ENCODE peak calls at places on chromosomes 4 and X, in five cellular contexts. G is GM23338, X is breast epithelium, I is stomach, W is spleen. D is an unnamed sample.

GRCh38 chr4:82201303-82201702 is 172.5 kb downstream of the HNRNPD start:
- DNase-seq in G (no peak), X (no peak), I (peak; percentile 42), W (no peak), D (no peak)

GRCh38 chr4:89307446-89308160 is at the start of gene GPRIN3:
- DNase-seq in G (peak; percentile 76), X (no peak), I (peak; percentile 61), W (peak; percentile 92), D (no peak)

GRCh38 chrX:155632424-155633100 is 19.8 kb upstream of the TMLHE start:
- DNase-seq in G (no peak), X (no peak), I (no peak), W (no peak), D (no peak)

GRCh38 chr4:148442830-148443549 is 776 bp upstream of the NR3C2 start:
- DNase-seq in G (no peak), X (no peak), I (no peak), W (peak; percentile 90), D (no peak)

GRCh38 chr4:107721436-107722090 is 1.5 kb upstream of the PAPSS1 start:
- DNase-seq in G (peak; percentile 57), X (no peak), I (no peak), W (peak; percentile 90), D (no peak)

GRCh38 chr4:74501579-74501978 is 56.6 kb downstream of the AREG start:
- DNase-seq in G (no peak), X (no peak), I (no peak), W (no peak), D (no peak)

GRCh38 chr4:37490391-37491347 is 195.5 kb downstream of the RELL1 start:
- DNase-seq in G (no peak), X (no peak), I (no peak), W (no peak), D (no peak)

GRCh38 chr4:151226004-151226932 is 50.7 kb upstream of the PRSS48 start:
- DNase-seq in G (no peak), X (no peak), I (no peak), W (no peak), D (peak; percentile 70)

GRCh38 chrX:101079223-101079622 is 544 bp downstream of the TMEM35A start:
- DNase-seq in G (peak; percentile 17), X (no peak), I (no peak), W (no peak), D (no peak)

GRCh38 chr4:7020856-7021255 is 22.3 kb upstream of the TADA2B start:
- DNase-seq in G (no peak), X (no peak), I (no peak), W (peak; percentile 31), D (no peak)

GRCh38 chrX:45524296-45524695 is 323.6 kb upstream of the DIPK2B start:
- DNase-seq in G (no peak), X (no peak), I (no peak), W (no peak), D (no peak)

GRCh38 chr4:6767341-6767724 is 15.2 kb upstream of the KIAA0232 start:
- DNase-seq in G (no peak), X (no peak), I (no peak), W (no peak), D (no peak)

GRCh38 chr4:53043096-53043495 is 181.0 kb downstream of the RASL11B start:
- DNase-seq in G (no peak), X (no peak), I (no peak), W (no peak), D (no peak)

GRCh38 chr4:78441786-78442185 is 109.8 kb upstream of the ANXA3 start:
- DNase-seq in G (no peak), X (no peak), I (no peak), W (no peak), D (no peak)

GRCh38 chr4:92234393-92235176 is 69.2 kb upstream of the GRID2 start:
- DNase-seq in G (no peak), X (no peak), I (no peak), W (no peak), D (peak; percentile 45)

GRCh38 chr4:82905205-82905604 is 4.7 kb downstream of the THAP9 start:
- DNase-seq in G (no peak), X (no peak), I (no peak), W (no peak), D (no peak)

GRCh38 chrX:141341743-141342142 is 99.4 kb upstream of the SPANXC start:
- DNase-seq in G (no peak), X (no peak), I (no peak), W (no peak), D (no peak)

GRCh38 chrX:102155806-102156179 is at the start of gene BEX5:
- DNase-seq in G (peak; percentile 84), X (peak; percentile 63), I (peak; percentile 72), W (peak; percentile 83), D (no peak)

GRCh38 chrX:15298780-15299179 is 16.7 kb downstream of the ASB11 start:
- DNase-seq in G (no peak), X (no peak), I (no peak), W (no peak), D (no peak)

GRCh38 chr4:11548529-11549176 is 120.0 kb upstream of the HS3ST1 start:
- DNase-seq in G (no peak), X (no peak), I (no peak), W (no peak), D (no peak)

GRCh38 chr4:80249144-80249543 is 17.3 kb upstream of the FGF5 start:
- DNase-seq in G (no peak), X (no peak), I (no peak), W (no peak), D (no peak)

GRCh38 chrX:15930585-15930984 is 76.0 kb upstream of the AP1S2 start:
- DNase-seq in G (peak; percentile 64), X (no peak), I (no peak), W (no peak), D (no peak)

GRCh38 chrX:109875831-109876230 is 127.1 kb upstream of the TMEM164 start:
- DNase-seq in G (no peak), X (no peak), I (no peak), W (no peak), D (no peak)

GRCh38 chrX:109886122-109886761 is 116.7 kb upstream of the TMEM164 start:
- DNase-seq in G (peak; percentile 58), X (no peak), I (peak; percentile 52), W (no peak), D (peak; percentile 51)

GRCh38 chrX:109879991-109880390 is 122.9 kb upstream of the TMEM164 start:
- DNase-seq in G (no peak), X (no peak), I (no peak), W (no peak), D (no peak)

DNA sequence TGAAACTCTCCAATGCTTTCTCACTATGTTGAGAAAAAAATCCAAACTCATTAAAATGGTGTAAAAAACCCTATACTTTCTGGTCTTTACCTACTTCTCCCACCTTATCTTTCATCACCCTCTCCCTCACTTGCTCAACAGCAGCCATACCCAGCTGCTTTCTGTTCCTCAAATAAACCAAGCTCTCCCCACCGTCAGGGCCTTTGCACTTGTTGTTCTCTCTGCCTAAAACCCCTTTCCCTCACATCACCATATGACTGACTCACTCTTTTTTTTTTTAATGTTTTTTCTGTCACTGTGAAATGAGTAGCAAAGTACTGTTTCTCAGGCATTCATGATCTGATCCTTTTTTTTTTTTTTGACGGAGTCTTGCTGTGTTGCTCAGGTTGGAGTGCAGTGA is 122.3 kb upstream of the TMEM164 start:
- DNase-seq in G (no peak), X (no peak), I (no peak), W (no peak), D (no peak)
- TF ChIP-seq POLR2AphosphoS5 in G (no peak), X (no peak), I (no peak), W (no peak), D (no peak)

GRCh38 chr4:86967061-86967460 is 32.2 kb downstream of the AFF1 start:
- DNase-seq in G (no peak), X (no peak), I (no peak), W (no peak), D (no peak)
- H3K27ac ChIP-seq in G (peak overlapping the region; percentile 89), X (no peak overlapping the region), I (no peak overlapping the region), W (peak overlapping the region; percentile 33), D (no peak overlapping the region)

GRCh38 chrX:150547511-150548115 is 20.8 kb upstream of the MTM1 start:
- DNase-seq in G (peak; percentile 64), X (peak; percentile 41), I (peak; percentile 66), W (peak; percentile 93), D (no peak)
- TF ChIP-seq POLR2AphosphoS5 in G (peak; percentile 19), X (peak; percentile 26), I (no peak), W (peak; percentile 84), D (no peak)

GRCh38 chr4:86660407-86660806 is 66.3 kb downstream of the PTPN13 start:
- DNase-seq in G (no peak), X (no peak), I (no peak), W (no peak), D (no peak)
- H3K27ac ChIP-seq in G (no peak overlapping the region), X (no peak overlapping the region), I (no peak overlapping the region), W (no peak overlapping the region), D (no peak overlapping the region)

GRCh38 chr4:164918956-164919355 is 42.0 kb downstream of the APELA start:
- DNase-seq in G (no peak), X (no peak), I (no peak), W (no peak), D (no peak)
- TF ChIP-seq POLR2AphosphoS5 in G (no peak), X (no peak), I (no peak), W (no peak), D (no peak)

GRCh38 chr4:174451897-174452296 is 70.4 kb downstream of the HPGD start:
- DNase-seq in G (no peak), X (no peak), I (no peak), W (no peak), D (no peak)

GRCh38 chr4:174450452-174450851 is 71.8 kb downstream of the HPGD start:
- DNase-seq in G (no peak), X (no peak), I (no peak), W (no peak), D (no peak)

GRCh38 chr4:174449152-174449551 is 73.1 kb downstream of the HPGD start:
- DNase-seq in G (no peak), X (no peak), I (no peak), W (no peak), D (no peak)

GRCh38 chr4:174454815-174455473 is 67.3 kb downstream of the HPGD start:
- DNase-seq in G (no peak), X (no peak), I (peak; percentile 57), W (no peak), D (no peak)

DNA sequence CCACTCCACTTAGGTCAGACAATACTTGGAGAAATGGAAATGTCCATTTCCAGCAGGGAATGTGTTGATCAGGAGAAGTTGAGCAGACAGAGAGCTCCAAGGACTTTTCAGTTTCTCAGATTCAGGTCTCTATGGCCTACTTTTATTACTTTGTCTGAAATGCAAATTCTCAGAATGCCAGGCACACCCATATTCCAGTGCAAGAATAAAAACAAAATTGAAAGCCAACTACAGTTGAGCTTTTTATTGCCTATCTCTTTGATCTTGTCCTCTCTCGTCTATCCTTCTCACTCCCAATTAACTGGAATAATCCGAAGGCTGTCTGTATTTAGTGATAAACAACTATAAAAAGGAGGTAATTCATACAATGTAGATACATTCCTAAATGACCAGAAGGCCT is 72.2 kb downstream of the HPGD start:
- DNase-seq in G (no peak), X (no peak), I (no peak), W (no peak), D (no peak)
- H3K27ac ChIP-seq in G (no peak overlapping the region), X (peak overlapping the region; percentile 3), I (no peak overlapping the region), W (no peak overlapping the region), D (no peak overlapping the region)

D was measured in Panc1.